ENCODE peak calls at places on chromosome 13, in seven cellular contexts. V is foreskin fibroblast, I is tibial nerve, Q is IMR-90, W is omental fat pad, F is GM12892, O is T1000. G is an unnamed sample.

GRCh38 chr13:20815469-20815868 is 41.7 kb upstream of the EEF1AKMT1 start:
- DNase-seq in V (no peak), I (no peak), Q (peak; percentile 15), W (no peak), F (no peak), O (no peak), G (no peak)

GRCh38 chr13:21420706-21421105 is 38.4 kb downstream of the ZDHHC20 start:
- DNase-seq in V (peak; percentile 25), I (no peak), Q (peak; percentile 58), W (no peak), F (no peak), O (no peak), G (no peak)

GRCh38 chr13:111861766-111862366 is 205.1 kb upstream of the SOX1 start:
- DNase-seq in V (no peak), I (no peak), Q (no peak), W (no peak), F (no peak), O (no peak), G (no peak)

GRCh38 chr13:51771418-51772104 is 32.4 kb downstream of the DHRS12 start:
- DNase-seq in V (no peak), I (no peak), Q (no peak), W (no peak), F (no peak), O (no peak), G (no peak)

GRCh38 chr13:29883941-29884518 is 33.6 kb upstream of the UBL3 start:
- DNase-seq in V (no peak), I (no peak), Q (peak; percentile 27), W (no peak), F (no peak), O (no peak), G (no peak)

GRCh38 chr13:105982219-105982618 is 553.2 kb downstream of the EFNB2 start:
- DNase-seq in V (no peak), I (no peak), Q (no peak), W (no peak), F (no peak), O (no peak), G (no peak)

GRCh38 chr13:108409735-108410134 is 140.2 kb downstream of the TNFSF13B start:
- DNase-seq in V (no peak), I (no peak), Q (no peak), W (no peak), F (no peak), O (no peak), G (no peak)

GRCh38 chr13:21330126-21330861 is 128.8 kb downstream of the ZDHHC20 start:
- DNase-seq in V (peak; percentile 14), I (no peak), Q (peak; percentile 57), W (no peak), F (no peak), O (no peak), G (no peak)

GRCh38 chr13:36829753-36830152 is 10.7 kb downstream of the RFXAP start:
- DNase-seq in V (no peak), I (no peak), Q (no peak), W (no peak), F (no peak), O (no peak), G (no peak)

GRCh38 chr13:96816261-96816660 is 178.0 kb downstream of the OXGR1 start:
- DNase-seq in V (peak; percentile 62), I (peak; percentile 24), Q (no peak), W (no peak), F (no peak), O (no peak), G (no peak)

GRCh38 chr13:40101708-40102359 is 446.4 kb downstream of the COG6 start:
- DNase-seq in V (no peak), I (no peak), Q (no peak), W (no peak), F (no peak), O (no peak), G (no peak)

GRCh38 chr13:113489171-113489548 is 1.4 kb downstream of the DCUN1D2 start:
- DNase-seq in V (no peak), I (no peak), Q (no peak), W (no peak), F (no peak), O (no peak), G (no peak)

G was measured in RWPE2.